ENCODE peak calls at places on chromosomes 6 and 20, in six cellular contexts. One of them, this sample, is unnamed.

GRCh38 chr20:20664795-20665194 is 47.6 kb downstream of the RALGAPA2 start:
- DNase-seq in A549: peak
- DNase-seq in heart left ventricle: peak
- DNase-seq in fibroblast of lung: peak
- DNase-seq in ascending aorta: no peak
- DNase-seq in heart right ventricle: no peak
- DNase-seq in this sample: no peak

GRCh38 chr6:169045486-169045885 is 208.2 kb downstream of the THBS2 start:
- DNase-seq in heart right ventricle: no peak
- DNase-seq in heart left ventricle: no peak
- DNase-seq in A549: no peak
- DNase-seq in fibroblast of lung: no peak
- DNase-seq in ascending aorta: peak
- DNase-seq in this sample: no peak

GRCh38 chr20:31972481-31973386 is 4.8 kb downstream of the XKR7 start:
- DNase-seq in heart right ventricle: no peak
- DNase-seq in heart left ventricle: no peak
- DNase-seq in ascending aorta: no peak
- DNase-seq in fibroblast of lung: no peak
- DNase-seq in A549: no peak
- DNase-seq in this sample: no peak

GRCh38 chr6:88662163-88662580 is 301.2 kb downstream of the RNGTT start:
- DNase-seq in fibroblast of lung: no peak
- DNase-seq in A549: no peak
- DNase-seq in heart right ventricle: no peak
- DNase-seq in ascending aorta: no peak
- DNase-seq in heart left ventricle: no peak
- DNase-seq in this sample: no peak

GRCh38 chr20:54029176-54029575 is 41.2 kb downstream of the BCAS1 start:
- DNase-seq in heart right ventricle: no peak
- DNase-seq in A549: no peak
- DNase-seq in heart left ventricle: no peak
- DNase-seq in fibroblast of lung: no peak
- DNase-seq in ascending aorta: no peak
- DNase-seq in this sample: no peak

GRCh38 chr6:15507221-15507620 is 155.6 kb downstream of the DTNBP1 start:
- DNase-seq in A549: no peak
- DNase-seq in fibroblast of lung: no peak
- DNase-seq in heart right ventricle: no peak
- DNase-seq in ascending aorta: no peak
- DNase-seq in heart left ventricle: no peak
- DNase-seq in this sample: no peak

GRCh38 chr20:37676440-37676839 is 17.4 kb upstream of the CTNNBL1 start:
- DNase-seq in heart left ventricle: no peak
- DNase-seq in A549: no peak
- DNase-seq in ascending aorta: no peak
- DNase-seq in fibroblast of lung: no peak
- DNase-seq in heart right ventricle: no peak
- DNase-seq in this sample: no peak

GRCh38 chr20:62232194-62232593 is 6.1 kb upstream of the OSBPL2 start:
- DNase-seq in heart left ventricle: no peak
- DNase-seq in ascending aorta: no peak
- DNase-seq in heart right ventricle: no peak
- DNase-seq in fibroblast of lung: no peak
- DNase-seq in A549: no peak
- DNase-seq in this sample: no peak

GRCh38 chr20:53642196-53643030 is 48.8 kb upstream of the ZNF217 start:
- DNase-seq in heart right ventricle: no peak
- DNase-seq in heart left ventricle: peak
- DNase-seq in ascending aorta: no peak
- DNase-seq in A549: peak
- DNase-seq in fibroblast of lung: no peak
- DNase-seq in this sample: no peak

GRCh38 chr6:19444041-19444440 is 393.1 kb upstream of the ID4 start:
- DNase-seq in A549: no peak
- DNase-seq in heart right ventricle: no peak
- DNase-seq in fibroblast of lung: no peak
- DNase-seq in ascending aorta: no peak
- DNase-seq in heart left ventricle: no peak
- DNase-seq in this sample: no peak

GRCh38 chr20:57948177-57948955 is 238.6 kb upstream of the PMEPA1 start:
- DNase-seq in heart right ventricle: no peak
- DNase-seq in ascending aorta: no peak
- DNase-seq in heart left ventricle: no peak
- DNase-seq in fibroblast of lung: no peak
- DNase-seq in A549: no peak
- DNase-seq in this sample: no peak
- H3K27ac ChIP-seq in heart right ventricle: no peak
- H3K27ac ChIP-seq in ascending aorta: no peak
- H3K27ac ChIP-seq in heart left ventricle: peak
- H3K27ac ChIP-seq in fibroblast of lung: no peak
- H3K27ac ChIP-seq in A549: no peak
- H3K27ac ChIP-seq in this sample: no peak

DNA sequence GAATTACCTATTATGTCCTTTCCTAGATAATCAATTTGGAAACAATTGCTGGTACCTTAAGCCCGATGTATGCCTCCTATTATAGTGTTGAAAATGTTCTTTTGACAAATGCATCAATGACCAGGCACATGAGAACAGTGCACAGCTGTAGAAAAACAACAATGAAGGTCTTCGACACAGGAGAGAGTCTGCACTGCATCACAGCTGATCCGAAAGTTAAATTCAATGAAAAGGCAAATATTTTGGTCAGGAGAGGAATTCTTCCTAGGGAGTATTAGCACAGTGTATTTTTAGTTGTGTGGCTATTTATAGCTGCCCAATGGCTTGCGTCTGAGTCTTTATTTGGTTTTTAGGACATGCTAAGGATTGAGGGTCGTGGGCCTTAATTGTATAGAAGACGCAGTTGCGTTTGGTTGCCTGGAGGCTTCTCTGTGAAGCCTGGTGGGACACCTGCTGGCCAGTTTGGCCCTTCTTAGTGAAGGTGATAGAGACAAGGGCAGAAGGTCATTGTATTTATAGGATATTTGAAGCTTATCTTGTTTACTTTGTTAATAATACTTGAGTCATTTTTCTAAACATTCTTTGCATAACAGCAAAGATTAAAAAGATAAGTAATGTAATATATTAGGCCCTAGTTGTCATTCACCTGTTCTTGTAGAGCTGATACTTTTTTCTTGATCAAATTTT is 72.3 kb downstream of the CDYL start:
- DNase-seq in ascending aorta: no peak
- DNase-seq in heart left ventricle: peak
- DNase-seq in A549: no peak
- DNase-seq in heart right ventricle: peak
- DNase-seq in fibroblast of lung: peak
- DNase-seq in this sample: no peak
- H3K27ac ChIP-seq in ascending aorta: no peak
- H3K27ac ChIP-seq in heart left ventricle: peak
- H3K27ac ChIP-seq in A549: no peak
- H3K27ac ChIP-seq in heart right ventricle: no peak
- H3K27ac ChIP-seq in fibroblast of lung: no peak
- H3K27ac ChIP-seq in this sample: no peak

GRCh38 chr6:152086223-152086873 is 278.9 kb downstream of the ESR1 start:
- DNase-seq in fibroblast of lung: no peak
- DNase-seq in ascending aorta: no peak
- DNase-seq in A549: no peak
- DNase-seq in heart right ventricle: no peak
- DNase-seq in heart left ventricle: no peak
- DNase-seq in this sample: no peak
- H3K27ac ChIP-seq in fibroblast of lung: no peak
- H3K27ac ChIP-seq in ascending aorta: no peak
- H3K27ac ChIP-seq in A549: no peak
- H3K27ac ChIP-seq in heart right ventricle: no peak
- H3K27ac ChIP-seq in heart left ventricle: no peak
- H3K27ac ChIP-seq in this sample: no peak

DNA sequence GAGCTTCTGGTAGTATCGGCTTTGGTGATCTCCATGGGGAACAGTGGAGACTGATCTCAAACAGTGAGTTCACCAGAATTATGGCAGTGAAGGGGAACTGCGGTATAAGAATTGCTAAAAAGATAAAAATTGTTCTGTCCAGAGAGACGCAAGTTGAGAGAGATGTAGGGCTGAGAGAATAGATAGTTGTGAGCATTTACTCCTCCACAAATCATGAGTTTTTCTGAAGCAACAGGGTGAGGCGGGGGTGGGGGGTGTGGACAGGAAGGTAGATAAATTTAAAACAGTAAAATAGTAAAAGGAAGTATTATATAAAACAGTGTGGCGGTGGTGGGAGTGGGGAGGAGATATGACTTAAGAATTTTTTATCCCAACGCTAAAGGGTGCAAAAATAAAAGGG is 98.7 kb upstream of the NEDD9 start:
- DNase-seq in ascending aorta: no peak
- DNase-seq in heart left ventricle: no peak
- DNase-seq in fibroblast of lung: no peak
- DNase-seq in heart right ventricle: no peak
- DNase-seq in A549: no peak
- DNase-seq in this sample: no peak
- H3K27ac ChIP-seq in ascending aorta: no peak
- H3K27ac ChIP-seq in heart left ventricle: no peak
- H3K27ac ChIP-seq in fibroblast of lung: no peak
- H3K27ac ChIP-seq in heart right ventricle: peak
- H3K27ac ChIP-seq in A549: no peak
- H3K27ac ChIP-seq in this sample: no peak

GRCh38 chr6:157106487-157106886 is 216.8 kb downstream of the TMEM242 start:
- DNase-seq in fibroblast of lung: peak
- DNase-seq in heart right ventricle: no peak
- DNase-seq in heart left ventricle: no peak
- DNase-seq in ascending aorta: no peak
- DNase-seq in A549: peak
- DNase-seq in this sample: no peak
- H3K27ac ChIP-seq in fibroblast of lung: peak
- H3K27ac ChIP-seq in heart right ventricle: no peak
- H3K27ac ChIP-seq in heart left ventricle: no peak
- H3K27ac ChIP-seq in ascending aorta: no peak
- H3K27ac ChIP-seq in A549: no peak
- H3K27ac ChIP-seq in this sample: no peak